ENCODE peak calls at places on chromosomes 1 and 21, in five cellular contexts. Q is mesothelial cell of epicardium, J is WTC11, P is OCI-LY7, W is IMR-90. I is an unnamed sample.

GRCh38 chr1:24765308-24765988 is 20.2 kb downstream of the CLIC4 start:
- DNase-seq in J (no peak), P (no peak), Q (no peak), W (peak; percentile 60), I (no peak)

GRCh38 chr21:46307625-46308024 is 16.0 kb downstream of the C21orf58 start:
- DNase-seq in J (no peak), P (no peak), Q (no peak), W (peak; percentile 73), I (no peak)

GRCh38 chr1:175005085-175005783 is 5.5 kb downstream of the CACYBP start:
- DNase-seq in Q (no peak), W (peak; percentile 39), P (no peak), J (no peak), I (no peak)

GRCh38 chr1:92259350-92259749 is 39.4 kb downstream of the GLMN start:
- DNase-seq in Q (no peak), P (no peak), J (no peak), W (peak; percentile 16), I (no peak)

GRCh38 chr1:89881415-89882058 is 60.7 kb downstream of the LRRC8D start:
- DNase-seq in P (no peak), J (no peak), W (no peak), Q (no peak), I (no peak)

GRCh38 chr1:118204648-118205047 is 19.6 kb upstream of the SPAG17 start:
- DNase-seq in Q (no peak), P (no peak), W (no peak), J (no peak), I (no peak)

GRCh38 chr1:57549280-57549679 is 125.4 kb upstream of the DAB1 start:
- DNase-seq in W (no peak), J (no peak), P (no peak), Q (no peak), I (no peak)

GRCh38 chr1:156670791-156671190 is 6.4 kb downstream of the NES start:
- DNase-seq in Q (no peak), J (no peak), P (no peak), W (no peak), I (no peak)

GRCh38 chr21:43956667-43957030 is 55.5 kb upstream of the TRAPPC10 start:
- DNase-seq in Q (no peak), J (no peak), W (peak; percentile 55), P (no peak), I (no peak)

GRCh38 chr1:71026093-71026492 is 21.5 kb downstream of the PTGER3 start:
- DNase-seq in Q (no peak), J (no peak), W (no peak), P (no peak), I (no peak)

GRCh38 chr21:35256468-35256988 is 207.4 kb upstream of the RUNX1 start:
- DNase-seq in J (no peak), P (no peak), W (peak; percentile 100), Q (peak; percentile 66), I (no peak)

GRCh38 chr21:43357708-43358430 is 69.1 kb downstream of the SIK1 start:
- DNase-seq in W (no peak), J (no peak), P (no peak), Q (no peak), I (no peak)

GRCh38 chr21:25952306-25952705 is 217.5 kb downstream of the GABPA start:
- DNase-seq in W (no peak), P (no peak), Q (no peak), J (no peak), I (no peak)

GRCh38 chr21:29133796-29134195 is 3.4 kb downstream of the MAP3K7CL start:
- DNase-seq in W (no peak), P (no peak), J (no peak), Q (no peak), I (no peak)

GRCh38 chr1:2230781-2231666 is 2.9 kb downstream of the SKI start:
- DNase-seq in Q (no peak), P (no peak), J (no peak), W (no peak), I (no peak)

GRCh38 chr1:116806245-116806644 is 52.0 kb downstream of the CD2 start:
- DNase-seq in Q (no peak), J (no peak), W (no peak), P (no peak), I (peak; percentile 18)

GRCh38 chr1:214337536-214337935 is 56.6 kb downstream of the SMYD2 start:
- DNase-seq in Q (no peak), P (no peak), W (peak; percentile 60), J (no peak), I (no peak)

GRCh38 chr1:89994231-89994804 is 592 bp upstream of the ZNF326 start:
- DNase-seq in W (no peak), J (no peak), Q (no peak), P (no peak), I (no peak)

GRCh38 chr1:111221633-111222286 is 5.8 kb upstream of the CHI3L2 start:
- DNase-seq in Q (no peak), W (peak; percentile 8), J (no peak), P (peak; percentile 93), I (peak; percentile 69)

GRCh38 chr21:38027901-38028300 is 111.6 kb upstream of the KCNJ6 start:
- DNase-seq in J (no peak), Q (no peak), W (no peak), P (no peak), I (no peak)

GRCh38 chr1:31694069-31694909 is 9.5 kb downstream of the COL16A1 start:
- DNase-seq in Q (no peak), W (peak; percentile 15), J (no peak), P (no peak), I (no peak)
- TF ChIP-seq CTCF in Q (no peak), W (no peak), J (no peak), P (no peak), I (no peak)

DNA sequence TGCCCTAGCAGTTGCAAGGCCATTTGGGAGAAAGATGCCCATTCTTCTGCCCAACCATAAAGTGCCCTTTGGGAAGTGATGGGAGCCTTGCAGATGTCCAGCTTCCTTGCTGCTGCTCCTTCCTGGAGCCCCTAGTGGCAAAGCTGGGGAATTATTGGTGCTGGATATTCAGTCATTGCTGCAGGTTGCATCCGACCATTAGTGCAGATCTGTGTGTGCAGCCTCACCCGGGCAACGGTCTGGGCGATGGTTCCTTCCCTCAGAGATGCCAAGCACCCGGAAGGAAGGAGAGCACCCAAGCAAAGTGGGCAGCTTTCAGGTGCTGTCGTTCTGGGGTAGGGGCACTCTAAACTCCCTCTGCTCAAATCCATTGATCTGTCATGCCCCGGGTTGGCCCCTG is 467.3 kb downstream of the PTPRU start:
- DNase-seq in Q (no peak), W (peak; percentile 54), J (peak; percentile 43), P (peak; percentile 11), I (peak; percentile 43)
- TF ChIP-seq CTCF in Q (peak; percentile 73), W (peak; percentile 74), J (peak; percentile 41), P (peak; percentile 74), I (peak; percentile 57)

DNA sequence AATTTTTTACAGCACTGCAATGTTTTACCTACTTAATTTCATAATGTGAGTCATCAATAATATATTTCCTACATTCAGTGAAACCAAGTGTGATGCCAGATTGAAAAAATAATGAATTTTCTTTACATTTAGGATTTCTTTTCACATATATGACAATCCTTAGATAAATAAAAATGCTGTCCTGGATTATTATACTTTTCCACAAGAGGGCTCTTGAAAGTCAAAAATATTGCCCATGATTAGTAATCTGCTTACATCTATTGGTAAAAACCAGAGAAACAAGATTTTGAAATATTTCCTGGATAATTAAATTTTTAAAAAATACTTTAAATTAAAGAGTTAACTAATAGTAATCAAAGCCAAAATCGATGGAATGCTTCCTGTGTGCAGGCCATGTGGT is 86.8 kb upstream of the PLPPR4 start:
- DNase-seq in W (no peak), P (no peak), J (no peak), Q (no peak), I (no peak)
- TF ChIP-seq CTCF in W (peak; percentile 22), P (peak; percentile 32), J (no peak), Q (no peak), I (no peak)

GRCh38 chr21:41612674-41613250 is 104.8 kb upstream of the TMPRSS2 start:
- DNase-seq in Q (peak; percentile 80), J (peak; percentile 79), P (peak; percentile 41), W (peak; percentile 90), I (peak; percentile 58)

GRCh38 chr21:41611441-41611840 is 103.5 kb upstream of the TMPRSS2 start:
- DNase-seq in W (no peak), J (no peak), P (no peak), Q (no peak), I (no peak)

GRCh38 chr21:41614456-41615010 is 106.6 kb upstream of the TMPRSS2 start:
- DNase-seq in Q (no peak), W (no peak), J (no peak), P (no peak), I (no peak)

GRCh38 chr21:41611966-41612606 is 104.1 kb upstream of the TMPRSS2 start:
- DNase-seq in J (peak; percentile 51), W (peak; percentile 15), P (peak; percentile 77), Q (no peak), I (no peak)

GRCh38 chr21:41613421-41613998 is 105.6 kb upstream of the TMPRSS2 start:
- DNase-seq in Q (no peak), P (no peak), J (no peak), W (no peak), I (no peak)
- TF ChIP-seq CTCF in Q (no peak), P (no peak), J (no peak), W (no peak), I (no peak)

DNA sequence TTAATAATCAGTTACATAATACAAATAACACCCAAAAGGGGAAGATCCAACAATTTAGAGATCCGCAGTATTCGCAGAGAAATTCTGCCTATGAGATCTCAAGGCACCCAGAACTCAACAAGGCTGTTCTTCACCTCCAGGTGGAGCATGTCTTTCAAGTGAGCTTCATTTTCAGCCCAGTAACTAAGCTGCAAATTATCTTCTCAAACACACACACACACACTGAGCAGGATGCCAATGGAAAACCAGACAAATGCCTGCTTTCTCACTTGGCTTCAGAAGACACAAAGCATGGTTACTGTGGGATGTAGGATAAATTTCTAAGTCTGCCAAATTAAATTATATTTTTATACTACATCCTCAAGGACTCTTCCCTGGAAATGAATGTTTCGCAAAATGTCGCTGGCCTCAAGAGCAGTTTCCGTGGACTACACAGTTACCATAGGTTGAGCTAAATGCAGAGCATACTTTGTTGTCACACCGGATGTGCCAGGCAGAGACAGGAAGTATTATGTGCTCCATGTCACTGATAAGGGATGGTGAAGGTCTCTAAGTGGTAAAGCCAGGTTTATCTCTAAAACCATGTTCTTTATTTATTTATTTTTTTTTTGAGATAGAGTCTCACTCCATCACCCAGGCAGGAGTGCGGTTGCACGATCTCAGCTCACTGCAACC is 30.3 kb downstream of the UBR4 start:
- DNase-seq in P (peak; percentile 19), Q (no peak), J (no peak), W (peak; percentile 41), I (no peak)
- TF ChIP-seq CTCF in P (peak; percentile 58), Q (peak; percentile 31), J (no peak), W (peak; percentile 18), I (peak; percentile 31)

DNA sequence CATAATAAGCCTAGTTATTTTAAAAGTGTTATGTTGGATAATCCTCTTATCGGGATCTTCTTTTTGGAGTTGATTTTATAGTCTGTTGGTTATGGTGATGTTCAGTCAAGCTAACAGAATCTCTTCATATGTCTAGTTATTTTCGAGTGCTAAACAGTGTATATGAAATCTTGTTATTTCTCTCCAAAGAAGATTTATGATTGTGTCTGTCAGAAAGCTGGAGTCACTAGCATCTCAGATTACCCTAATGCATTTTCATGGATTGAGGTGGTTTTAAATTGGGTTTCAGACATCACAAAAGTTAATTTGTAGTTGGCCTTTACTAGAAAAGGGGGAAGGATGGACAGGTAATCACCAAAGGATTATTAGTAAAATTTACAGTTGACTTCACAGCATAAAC is 13.3 kb downstream of the MAEL start:
- DNase-seq in W (no peak), Q (no peak), P (no peak), J (no peak), I (no peak)
- TF ChIP-seq CTCF in W (no peak), Q (no peak), P (no peak), J (no peak), I (no peak)

GRCh38 chr1:227916655-227917054 is 31.1 kb downstream of the WNT9A start:
- DNase-seq in J (no peak), W (no peak), P (no peak), Q (no peak), I (no peak)
- TF ChIP-seq CTCF in J (no peak), W (no peak), P (no peak), Q (no peak), I (no peak)